ENCODE peak calls at places on chromosomes 11 and 22, in five cellular contexts. D, N, U, Y and V are unnamed samples.

GRCh38 chr22:45334528-45334927 is 24.8 kb downstream of the FAM118A start:
- DNase-seq in N (no peak), U (no peak), Y (no peak), D (no peak), V (peak)

GRCh38 chr11:44380820-44381219 is 70.9 kb upstream of the ALX4 start:
- DNase-seq in U (no peak), Y (no peak), D (no peak), N (no peak), V (no peak)

GRCh38 chr11:122696662-122697061 is 41.1 kb downstream of the UBASH3B start:
- DNase-seq in N (no peak), Y (no peak), D (no peak), U (no peak), V (no peak)

GRCh38 chr11:47105974-47106373 is 70.7 kb downstream of the ARFGAP2 start:
- DNase-seq in D (no peak), N (no peak), U (no peak), Y (no peak), V (no peak)

GRCh38 chr11:27497284-27497866 is 9.2 kb downstream of the LIN7C start:
- DNase-seq in U (peak), D (peak), Y (no peak), N (no peak), V (peak)

GRCh38 chr11:71305451-71306125 is 53.2 kb upstream of the SHANK2 start:
- DNase-seq in U (no peak), N (no peak), Y (no peak), D (no peak), V (peak)

GRCh38 chr11:45652781-45653180 is 12.6 kb downstream of the CHST1 start:
- DNase-seq in U (peak), Y (no peak), N (no peak), D (peak), V (peak)

GRCh38 chr11:75717608-75718403 is at the start of gene MOGAT2:
- DNase-seq in D (no peak), Y (no peak), N (no peak), U (no peak), V (no peak)

GRCh38 chr11:95930948-95931347 is 7.0 kb upstream of the MTMR2 start:
- DNase-seq in Y (no peak), D (no peak), N (no peak), U (no peak), V (no peak)

GRCh38 chr22:31604746-31605705 is 57.0 kb downstream of the PISD start:
- DNase-seq in U (no peak), N (no peak), Y (no peak), D (no peak), V (no peak)

GRCh38 chr11:59283825-59284772 is 71.4 kb upstream of the MPEG1 start:
- DNase-seq in U (peak), N (peak), D (peak), Y (peak), V (peak)

GRCh38 chr11:76459846-76460245 is 15.0 kb downstream of the EMSY start:
- DNase-seq in U (peak), Y (no peak), N (no peak), D (no peak), V (no peak)

GRCh38 chr22:41479671-41480396 is 10.9 kb downstream of the ACO2 start:
- DNase-seq in U (peak), N (no peak), Y (peak), D (peak), V (no peak)

GRCh38 chr11:11022126-11022730 is 164.4 kb upstream of the ZBED5 start:
- DNase-seq in U (peak), Y (peak), N (no peak), D (peak), V (peak)

GRCh38 chr11:31874631-31875191 is 63.6 kb upstream of the PAX6 start:
- DNase-seq in N (no peak), D (no peak), Y (no peak), U (no peak), V (no peak)

GRCh38 chr11:9362393-9362863 is 22.0 kb upstream of the IPO7 start:
- DNase-seq in Y (no peak), U (peak), N (no peak), D (no peak), V (no peak)

GRCh38 chr11:73314121-73314948 is 6.3 kb downstream of the ARHGEF17 start:
- DNase-seq in Y (peak), N (no peak), U (peak), D (peak), V (no peak)

GRCh38 chr22:33605686-33606085 is 314.6 kb downstream of the LARGE1 start:
- DNase-seq in Y (no peak), U (no peak), N (no peak), D (no peak), V (no peak)

GRCh38 chr11:112776834-112777793 is 184.1 kb upstream of the NCAM1 start:
- DNase-seq in Y (no peak), D (no peak), U (peak), N (no peak), V (no peak)

GRCh38 chr22:23762866-23763578 is at the start of gene C22orf15:
- DNase-seq in D (no peak), N (no peak), Y (no peak), U (peak), V (no peak)

GRCh38 chr22:35418088-35418487 is 18.1 kb downstream of the MCM5 start:
- DNase-seq in N (no peak), D (peak), U (peak), Y (no peak), V (peak)

GRCh38 chr22:49151256-49152131 is 676.2 kb downstream of the BRD1 start:
- DNase-seq in Y (no peak), N (no peak), U (no peak), D (no peak), V (no peak)

GRCh38 chr11:9263840-9264380 is 1.2 kb downstream of the DENND5A start:
- DNase-seq in D (peak), U (no peak), N (no peak), Y (no peak), V (no peak)

GRCh38 chr22:49639956-49640355 is 187.7 kb downstream of the BRD1 start:
- DNase-seq in D (no peak), Y (no peak), N (no peak), U (no peak), V (no peak)

GRCh38 chr11:267491-267994 is 10.7 kb upstream of the NLRP6 start:
- DNase-seq in D (peak), N (no peak), U (no peak), Y (no peak), V (no peak)
- H3K4me3 ChIP-seq in D (no peak), N (no peak), U (no peak), Y (no peak), V (peak)

GRCh38 chr11:86249307-86250098 is 5.0 kb downstream of the EED start:
- DNase-seq in D (peak), Y (no peak), U (no peak), N (no peak), V (no peak)
- H3K4me3 ChIP-seq in D (no peak), Y (no peak), U (peak), N (no peak), V (no peak)

GRCh38 chr11:62612366-62613274 is at the start of the genes EML3 and ROM1:
- DNase-seq in U (peak), Y (no peak), N (peak), D (peak), V (peak)

GRCh38 chr11:62615521-62615920 is 2.5 kb downstream of the ROM1 start:
- DNase-seq in D (no peak), Y (no peak), N (no peak), U (no peak), V (no peak)

GRCh38 chr11:62614275-62614674 is 1.2 kb downstream of the ROM1 start:
- DNase-seq in N (no peak), U (no peak), D (no peak), Y (no peak), V (peak)

GRCh38 chr11:62611705-62612365 is 740 bp downstream of the EML3 start:
- DNase-seq in U (peak), N (no peak), D (peak), Y (no peak), V (no peak)

GRCh38 chr11:62613275-62613864 is 313 bp downstream of the ROM1 start:
- DNase-seq in N (no peak), U (no peak), D (no peak), Y (no peak), V (no peak)
- H3K4me3 ChIP-seq in N (no peak), U (no peak), D (no peak), Y (no peak), V (no peak)

GRCh38 chr11:405976-406795 is 8.6 kb downstream of the SIGIRR start:
- DNase-seq in N (no peak), U (no peak), D (no peak), Y (no peak), V (no peak)
- H3K4me3 ChIP-seq in N (peak), U (peak), D (peak), Y (peak), V (no peak)